ENCODE peak calls at places on chromosomes 11 and 22, in four cellular contexts. One of them, this sample, is unnamed.

GRCh38 chr22:39543095-39543494 is 10.5 kb upstream of the RPS19BP1 start:
- DNase-seq in A549: peak
- DNase-seq in K562: peak
- DNase-seq in endothelial cell of umbilical vein: no peak
- DNase-seq in this sample: peak

GRCh38 chr11:131909426-131910200 is 539.2 kb downstream of the NTM start:
- DNase-seq in A549: no peak
- DNase-seq in endothelial cell of umbilical vein: no peak
- DNase-seq in K562: no peak
- DNase-seq in this sample: no peak

GRCh38 chr11:6608011-6608410 is 4.0 kb downstream of the TAF10 start:
- DNase-seq in K562: no peak
- DNase-seq in endothelial cell of umbilical vein: no peak
- DNase-seq in A549: no peak
- DNase-seq in this sample: no peak

GRCh38 chr22:25736378-25737011 is 5.5 kb upstream of the MYO18B start:
- DNase-seq in K562: no peak
- DNase-seq in endothelial cell of umbilical vein: no peak
- DNase-seq in A549: no peak
- DNase-seq in this sample: no peak

GRCh38 chr11:77136074-77136473 is 8.0 kb downstream of the MYO7A start:
- DNase-seq in K562: no peak
- DNase-seq in A549: no peak
- DNase-seq in endothelial cell of umbilical vein: no peak
- DNase-seq in this sample: no peak

GRCh38 chr11:117928818-117929567 is at the start of gene TMPRSS13:
- DNase-seq in endothelial cell of umbilical vein: no peak
- DNase-seq in A549: no peak
- DNase-seq in K562: no peak
- DNase-seq in this sample: peak

GRCh38 chr11:62266558-62266957 is 3.4 kb upstream of the SCGB2A2 start:
- DNase-seq in A549: no peak
- DNase-seq in K562: no peak
- DNase-seq in endothelial cell of umbilical vein: peak
- DNase-seq in this sample: no peak

GRCh38 chr11:26323837-26324236 is 8.1 kb upstream of the ANO3 start:
- DNase-seq in endothelial cell of umbilical vein: no peak
- DNase-seq in K562: no peak
- DNase-seq in A549: no peak
- DNase-seq in this sample: no peak

GRCh38 chr11:61754534-61755482 is 2.4 kb downstream of the MYRF start:
- DNase-seq in A549: no peak
- DNase-seq in endothelial cell of umbilical vein: no peak
- DNase-seq in K562: peak
- DNase-seq in this sample: no peak

GRCh38 chr22:48096846-48097665 is 1334.6 kb downstream of the TBC1D22A start:
- DNase-seq in K562: no peak
- DNase-seq in endothelial cell of umbilical vein: no peak
- DNase-seq in A549: no peak
- DNase-seq in this sample: no peak

GRCh38 chr11:61149624-61150615 is 11.3 kb downstream of the VPS37C start:
- DNase-seq in endothelial cell of umbilical vein: peak
- DNase-seq in A549: no peak
- DNase-seq in K562: peak
- DNase-seq in this sample: no peak

GRCh38 chr22:31540966-31541365 is 44.6 kb downstream of the SFI1 start:
- DNase-seq in K562: no peak
- DNase-seq in endothelial cell of umbilical vein: no peak
- DNase-seq in A549: no peak
- DNase-seq in this sample: no peak

GRCh38 chr11:67698247-67698646 is 23.8 kb upstream of the ALDH3B2 start:
- DNase-seq in endothelial cell of umbilical vein: no peak
- DNase-seq in A549: peak
- DNase-seq in K562: peak
- DNase-seq in this sample: no peak

DNA sequence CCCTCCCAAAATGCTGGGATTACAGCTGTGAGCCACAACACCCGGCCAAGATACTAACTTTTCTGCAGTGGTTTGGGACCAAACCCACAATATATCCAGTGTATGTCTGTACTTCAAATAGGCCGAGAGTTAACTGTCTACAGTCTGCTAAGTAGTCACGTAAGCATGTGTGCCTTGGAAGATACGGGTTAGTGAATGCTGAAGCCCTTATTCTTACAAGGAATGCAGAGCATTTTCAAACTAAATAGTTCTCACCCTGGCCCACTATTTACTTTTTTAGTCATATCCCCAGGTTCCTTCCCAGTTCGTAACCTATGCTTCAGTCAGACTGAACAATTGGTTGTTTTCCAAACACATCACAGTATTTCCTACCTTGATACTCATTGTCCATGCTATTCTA is 176.0 kb downstream of the WNT11 start:
- DNase-seq in K562: no peak
- DNase-seq in endothelial cell of umbilical vein: peak
- DNase-seq in A549: peak
- DNase-seq in this sample: no peak
- TF ChIP-seq JUN in K562: no peak
- TF ChIP-seq JUN in endothelial cell of umbilical vein: peak
- TF ChIP-seq JUN in A549: peak
- TF ChIP-seq JUN in this sample: no peak

GRCh38 chr22:41919357-41920224 is 4.7 kb upstream of the SHISA8 start:
- DNase-seq in K562: peak
- DNase-seq in endothelial cell of umbilical vein: no peak
- DNase-seq in A549: no peak
- DNase-seq in this sample: peak
- TF ChIP-seq JUN in K562: no peak
- TF ChIP-seq JUN in endothelial cell of umbilical vein: no peak
- TF ChIP-seq JUN in A549: no peak
- TF ChIP-seq JUN in this sample: no peak

GRCh38 chr22:35361001-35361551 is 19.8 kb upstream of the HMOX1 start:
- DNase-seq in A549: no peak
- DNase-seq in endothelial cell of umbilical vein: no peak
- DNase-seq in K562: no peak
- DNase-seq in this sample: no peak

GRCh38 chr22:35359380-35360065 is 21.4 kb upstream of the HMOX1 start:
- DNase-seq in A549: no peak
- DNase-seq in endothelial cell of umbilical vein: no peak
- DNase-seq in K562: no peak
- DNase-seq in this sample: no peak

GRCh38 chr22:35355744-35356420 is 25.0 kb upstream of the HMOX1 start:
- DNase-seq in K562: no peak
- DNase-seq in endothelial cell of umbilical vein: no peak
- DNase-seq in A549: no peak
- DNase-seq in this sample: no peak

GRCh38 chr22:35354068-35354467 is 26.8 kb upstream of the HMOX1 start:
- DNase-seq in K562: no peak
- DNase-seq in A549: no peak
- DNase-seq in endothelial cell of umbilical vein: no peak
- DNase-seq in this sample: no peak

DNA sequence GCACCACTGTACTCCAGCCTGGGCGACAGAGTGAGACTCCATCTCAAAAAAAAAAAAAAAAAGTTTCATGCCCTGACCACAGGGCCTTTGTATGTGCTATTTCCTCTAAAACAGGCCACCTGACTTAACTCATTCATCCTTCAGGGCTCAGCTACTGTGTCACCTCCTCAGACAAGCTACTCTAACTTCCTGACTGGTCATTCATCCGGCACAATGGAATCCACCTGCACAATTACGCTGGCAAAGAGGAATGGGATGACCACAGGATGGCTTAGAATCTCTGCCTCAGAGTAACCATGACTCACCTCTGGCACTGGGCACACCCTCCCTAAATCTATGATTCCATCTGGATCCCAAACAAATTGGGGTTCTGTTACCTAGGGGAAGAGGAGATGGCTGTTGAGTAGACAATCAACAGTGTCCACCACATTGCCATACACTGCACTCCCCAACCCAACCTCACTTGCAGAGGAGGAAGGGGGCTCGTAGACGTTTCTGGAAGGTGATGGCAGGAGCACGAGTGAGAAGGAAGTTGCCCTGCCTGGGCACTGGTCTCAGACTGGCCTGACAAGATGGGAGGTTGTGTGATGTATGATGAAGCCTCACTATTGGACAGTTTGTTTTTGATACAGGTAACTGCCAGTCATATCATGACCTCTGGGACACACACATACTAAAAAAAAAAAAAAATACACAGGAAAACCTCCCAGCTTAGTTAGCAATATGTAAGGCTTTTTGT is 22.8 kb upstream of the HMOX1 start:
- DNase-seq in K562: no peak
- DNase-seq in endothelial cell of umbilical vein: no peak
- DNase-seq in A549: peak
- DNase-seq in this sample: no peak
- TF ChIP-seq JUN in K562: no peak
- TF ChIP-seq JUN in endothelial cell of umbilical vein: peak
- TF ChIP-seq JUN in A549: no peak
- TF ChIP-seq JUN in this sample: no peak

DNA sequence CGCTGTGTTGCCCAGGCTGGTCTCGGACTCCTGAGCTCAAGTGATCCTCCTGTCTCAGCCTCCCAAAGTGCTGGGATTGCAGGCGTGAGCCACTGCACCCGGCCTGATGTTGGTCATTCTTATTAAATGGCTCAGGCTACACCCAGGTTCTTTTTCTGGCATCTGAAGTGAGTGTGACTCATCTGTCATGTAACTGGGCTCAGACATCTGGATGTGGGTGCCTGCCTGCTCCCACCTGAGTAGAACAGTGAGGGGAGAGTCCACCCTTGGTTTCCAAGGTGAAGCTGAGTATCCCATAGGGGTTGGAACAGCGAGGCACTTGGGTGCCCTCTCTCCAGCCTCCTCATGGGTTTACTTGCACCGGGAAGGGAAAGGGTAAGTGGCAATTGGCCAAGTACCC is 36.7 kb upstream of the EIF3D start:
- DNase-seq in A549: no peak
- DNase-seq in endothelial cell of umbilical vein: no peak
- DNase-seq in K562: no peak
- DNase-seq in this sample: no peak
- TF ChIP-seq JUN in A549: no peak
- TF ChIP-seq JUN in endothelial cell of umbilical vein: no peak
- TF ChIP-seq JUN in K562: no peak
- TF ChIP-seq JUN in this sample: no peak

GRCh38 chr22:36512333-36512732 is 5.5 kb upstream of the FOXRED2 start:
- DNase-seq in endothelial cell of umbilical vein: no peak
- DNase-seq in A549: no peak
- DNase-seq in K562: no peak
- DNase-seq in this sample: no peak

GRCh38 chr22:36510384-36510783 is 3.5 kb upstream of the FOXRED2 start:
- DNase-seq in A549: no peak
- DNase-seq in K562: no peak
- DNase-seq in endothelial cell of umbilical vein: no peak
- DNase-seq in this sample: no peak

GRCh38 chr22:36507518-36508010 is 724 bp upstream of the FOXRED2 start:
- DNase-seq in K562: no peak
- DNase-seq in endothelial cell of umbilical vein: no peak
- DNase-seq in A549: no peak
- DNase-seq in this sample: no peak

GRCh38 chr22:36506637-36507517 is at the start of gene FOXRED2:
- DNase-seq in K562: peak
- DNase-seq in endothelial cell of umbilical vein: peak
- DNase-seq in A549: peak
- DNase-seq in this sample: peak

DNA sequence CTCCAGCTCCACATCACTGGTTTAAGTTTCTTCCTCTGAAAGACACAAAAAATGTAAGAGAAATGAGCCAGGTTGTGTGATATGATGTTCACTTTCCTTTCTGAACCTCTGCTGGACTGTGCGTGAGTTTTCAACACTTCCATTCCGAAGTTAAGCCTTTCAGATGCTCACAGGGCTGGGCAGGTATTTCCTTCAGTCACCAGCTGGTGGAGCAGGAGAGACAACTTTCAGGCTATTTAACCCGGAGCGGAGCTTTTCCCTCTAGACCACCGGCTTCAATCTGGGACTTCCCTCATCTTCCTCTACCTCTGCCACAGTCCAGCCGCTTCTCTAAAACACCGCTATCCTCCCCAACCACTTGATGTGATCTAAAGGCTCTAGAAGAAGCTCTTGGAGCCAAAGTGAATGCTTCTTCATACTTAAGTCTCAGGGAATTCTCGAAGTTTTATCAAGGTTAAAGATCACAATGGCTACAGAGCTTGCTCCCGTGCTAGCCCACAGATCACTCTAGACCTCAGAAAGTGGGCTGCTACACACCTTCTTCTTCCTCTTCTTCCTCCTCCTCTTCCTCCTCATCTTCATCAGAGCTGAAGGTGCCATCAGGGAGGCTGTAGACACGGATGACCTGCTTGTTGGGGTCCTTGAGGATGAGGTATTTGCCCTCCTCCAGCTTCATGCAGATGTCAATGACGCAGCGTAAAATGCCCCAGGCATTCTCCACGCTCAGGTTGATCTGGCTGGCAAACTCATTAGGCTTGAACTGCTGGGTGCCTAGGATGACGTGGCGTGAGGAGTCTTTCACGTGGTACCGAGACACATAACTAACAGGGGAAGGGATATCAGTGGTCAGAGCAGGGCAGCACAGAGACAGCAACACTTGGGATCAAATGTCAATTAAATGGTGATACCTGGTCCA is 4.4 kb upstream of the FOXRED2 start:
- DNase-seq in endothelial cell of umbilical vein: peak
- DNase-seq in A549: peak
- DNase-seq in K562: peak
- DNase-seq in this sample: peak
- TF ChIP-seq JUN in endothelial cell of umbilical vein: no peak
- TF ChIP-seq JUN in A549: no peak
- TF ChIP-seq JUN in K562: no peak
- TF ChIP-seq JUN in this sample: no peak

GRCh38 chr22:44127353-44127752 is 53.4 kb upstream of the PARVG start:
- DNase-seq in K562: no peak
- DNase-seq in A549: no peak
- DNase-seq in endothelial cell of umbilical vein: peak
- DNase-seq in this sample: no peak
- TF ChIP-seq JUN in K562: no peak
- TF ChIP-seq JUN in A549: no peak
- TF ChIP-seq JUN in endothelial cell of umbilical vein: no peak
- TF ChIP-seq JUN in this sample: no peak

GRCh38 chr11:877565-877964 is 33.0 kb downstream of the CHID1 start:
- DNase-seq in A549: peak
- DNase-seq in endothelial cell of umbilical vein: no peak
- DNase-seq in K562: peak
- DNase-seq in this sample: peak
- TF ChIP-seq JUN in A549: no peak
- TF ChIP-seq JUN in endothelial cell of umbilical vein: no peak
- TF ChIP-seq JUN in K562: no peak
- TF ChIP-seq JUN in this sample: no peak

This sample was measured in WTC11.